ENCODE peak calls at places on chromosomes 5 and 9, in eight cellular contexts. One of them, this sample, is unnamed. For H3K27me3, the result is how much of the 10 kb centered on the place peaks cover.

GRCh38 chr9:133064241-133065069 is 2.7 kb downstream of the CEL start:
- DNase-seq in IMR-90: no peak
- DNase-seq in PC-3: no peak
- DNase-seq in neural progenitor cell: no peak
- DNase-seq in K562: no peak
- DNase-seq in trophoblast cell: no peak
- DNase-seq in GM23248: no peak
- DNase-seq in fibroblast of lung: no peak
- DNase-seq in this sample: no peak

GRCh38 chr9:122347348-122348287 is 23.2 kb upstream of the PTGS1 start:
- DNase-seq in trophoblast cell: peak
- DNase-seq in IMR-90: no peak
- DNase-seq in PC-3: peak
- DNase-seq in neural progenitor cell: no peak
- DNase-seq in fibroblast of lung: peak
- DNase-seq in GM23248: peak
- DNase-seq in K562: no peak
- DNase-seq in this sample: no peak

GRCh38 chr9:12680341-12680740 is 12.8 kb upstream of the TYRP1 start:
- DNase-seq in GM23248: peak
- DNase-seq in trophoblast cell: no peak
- DNase-seq in IMR-90: peak
- DNase-seq in fibroblast of lung: peak
- DNase-seq in PC-3: peak
- DNase-seq in neural progenitor cell: no peak
- DNase-seq in K562: no peak
- DNase-seq in this sample: no peak

GRCh38 chr5:173315495-173316352 is 12.5 kb downstream of the STC2 start:
- DNase-seq in IMR-90: peak
- DNase-seq in GM23248: peak
- DNase-seq in K562: no peak
- DNase-seq in fibroblast of lung: peak
- DNase-seq in neural progenitor cell: peak
- DNase-seq in trophoblast cell: peak
- DNase-seq in PC-3: peak
- DNase-seq in this sample: no peak

GRCh38 chr5:179858241-179858585 is 404 bp downstream of the MRNIP start:
- DNase-seq in trophoblast cell: peak
- DNase-seq in PC-3: peak
- DNase-seq in fibroblast of lung: peak
- DNase-seq in neural progenitor cell: peak
- DNase-seq in K562: peak
- DNase-seq in IMR-90: peak
- DNase-seq in GM23248: peak
- DNase-seq in this sample: peak

GRCh38 chr5:139276426-139276825 is 17.1 kb upstream of the MATR3 start:
- DNase-seq in fibroblast of lung: no peak
- DNase-seq in GM23248: no peak
- DNase-seq in PC-3: peak
- DNase-seq in IMR-90: no peak
- DNase-seq in trophoblast cell: peak
- DNase-seq in K562: no peak
- DNase-seq in neural progenitor cell: no peak
- DNase-seq in this sample: no peak

GRCh38 chr9:114163517-114163924 is 8.2 kb downstream of the COL27A1 start:
- DNase-seq in GM23248: peak
- DNase-seq in neural progenitor cell: peak
- DNase-seq in IMR-90: peak
- DNase-seq in fibroblast of lung: peak
- DNase-seq in K562: no peak
- DNase-seq in PC-3: no peak
- DNase-seq in trophoblast cell: peak
- DNase-seq in this sample: no peak

GRCh38 chr5:94928891-94929290 is 310.4 kb downstream of the SLF1 start:
- DNase-seq in PC-3: no peak
- DNase-seq in GM23248: peak
- DNase-seq in IMR-90: peak
- DNase-seq in K562: no peak
- DNase-seq in fibroblast of lung: peak
- DNase-seq in trophoblast cell: peak
- DNase-seq in neural progenitor cell: no peak
- DNase-seq in this sample: no peak

GRCh38 chr9:102087141-102087540 is 348.7 kb upstream of the GRIN3A start:
- DNase-seq in fibroblast of lung: no peak
- DNase-seq in IMR-90: no peak
- DNase-seq in neural progenitor cell: peak
- DNase-seq in PC-3: no peak
- DNase-seq in trophoblast cell: no peak
- DNase-seq in GM23248: no peak
- DNase-seq in K562: no peak
- DNase-seq in this sample: no peak

GRCh38 chr5:111261610-111262009 is 37.4 kb downstream of the CAMK4 start:
- DNase-seq in PC-3: peak
- DNase-seq in GM23248: no peak
- DNase-seq in K562: no peak
- DNase-seq in IMR-90: no peak
- DNase-seq in trophoblast cell: no peak
- DNase-seq in fibroblast of lung: no peak
- DNase-seq in neural progenitor cell: no peak
- DNase-seq in this sample: no peak

GRCh38 chr5:73448072-73448432 is 525 bp downstream of the FOXD1 start:
- DNase-seq in neural progenitor cell: peak
- DNase-seq in fibroblast of lung: no peak
- DNase-seq in trophoblast cell: peak
- DNase-seq in GM23248: no peak
- DNase-seq in PC-3: no peak
- DNase-seq in K562: peak
- DNase-seq in IMR-90: no peak
- DNase-seq in this sample: no peak

GRCh38 chr9:30258079-30258478 is 2126.4 kb upstream of the ACO1 start:
- DNase-seq in PC-3: no peak
- DNase-seq in K562: no peak
- DNase-seq in fibroblast of lung: no peak
- DNase-seq in trophoblast cell: no peak
- DNase-seq in IMR-90: no peak
- DNase-seq in neural progenitor cell: no peak
- DNase-seq in GM23248: no peak
- DNase-seq in this sample: no peak

GRCh38 chr5:102651466-102651865 is 103.6 kb upstream of the PAM start:
- DNase-seq in trophoblast cell: peak
- DNase-seq in fibroblast of lung: peak
- DNase-seq in K562: no peak
- DNase-seq in neural progenitor cell: no peak
- DNase-seq in IMR-90: no peak
- DNase-seq in GM23248: peak
- DNase-seq in PC-3: peak
- DNase-seq in this sample: no peak

GRCh38 chr9:26677965-26678745 is 214.4 kb downstream of the CAAP1 start:
- DNase-seq in fibroblast of lung: peak
- DNase-seq in trophoblast cell: no peak
- DNase-seq in neural progenitor cell: peak
- DNase-seq in PC-3: peak
- DNase-seq in K562: no peak
- DNase-seq in IMR-90: no peak
- DNase-seq in GM23248: no peak
- DNase-seq in this sample: no peak

GRCh38 chr9:26723486-26723885 is 169.1 kb downstream of the CAAP1 start:
- DNase-seq in fibroblast of lung: no peak
- DNase-seq in neural progenitor cell: peak
- DNase-seq in IMR-90: peak
- DNase-seq in GM23248: peak
- DNase-seq in PC-3: peak
- DNase-seq in K562: no peak
- DNase-seq in trophoblast cell: peak
- DNase-seq in this sample: peak

GRCh38 chr9:112072721-112073553 is 102.2 kb downstream of the SUSD1 start:
- DNase-seq in GM23248: peak
- DNase-seq in K562: peak
- DNase-seq in fibroblast of lung: peak
- DNase-seq in IMR-90: peak
- DNase-seq in PC-3: peak
- DNase-seq in neural progenitor cell: no peak
- DNase-seq in trophoblast cell: peak
- DNase-seq in this sample: no peak

GRCh38 chr5:123035950-123036390 is 555 bp downstream of the PPIC start:
- DNase-seq in neural progenitor cell: peak
- DNase-seq in K562: peak
- DNase-seq in GM23248: peak
- DNase-seq in IMR-90: peak
- DNase-seq in trophoblast cell: peak
- DNase-seq in PC-3: peak
- DNase-seq in fibroblast of lung: peak
- DNase-seq in this sample: no peak

GRCh38 chr5:38339446-38339845 is 81.1 kb downstream of the EGFLAM start:
- DNase-seq in fibroblast of lung: no peak
- DNase-seq in PC-3: no peak
- DNase-seq in neural progenitor cell: no peak
- DNase-seq in trophoblast cell: no peak
- DNase-seq in IMR-90: no peak
- DNase-seq in GM23248: no peak
- DNase-seq in K562: no peak
- DNase-seq in this sample: no peak

DNA sequence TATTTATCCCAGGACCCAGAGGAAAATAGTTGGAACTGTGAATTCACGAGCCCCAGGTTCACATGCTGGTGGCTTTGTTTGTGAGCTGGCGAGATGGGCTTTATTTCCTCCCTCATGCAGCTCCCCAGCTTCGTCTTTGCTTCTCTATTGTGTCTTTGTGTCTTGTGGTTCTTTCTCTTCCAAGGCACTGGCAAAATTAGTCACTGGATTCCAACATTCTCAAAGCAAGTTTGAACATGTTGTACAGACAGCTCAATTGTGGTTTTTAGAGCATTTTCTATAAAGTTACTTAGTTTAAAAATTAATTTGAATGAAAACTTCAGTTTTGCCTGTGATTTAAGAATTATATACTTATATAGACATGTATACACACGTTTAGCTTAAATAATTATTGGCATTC is 7.3 kb downstream of the NDUFS6 start:
- DNase-seq in fibroblast of lung: peak
- DNase-seq in GM23248: peak
- DNase-seq in trophoblast cell: no peak
- DNase-seq in IMR-90: peak
- DNase-seq in PC-3: no peak
- DNase-seq in neural progenitor cell: no peak
- DNase-seq in K562: no peak
- DNase-seq in this sample: no peak
- H2AFZ ChIP-seq in fibroblast of lung: no peak
- H2AFZ ChIP-seq in GM23248: no peak
- H2AFZ ChIP-seq in trophoblast cell: no peak
- H2AFZ ChIP-seq in IMR-90: no peak
- H2AFZ ChIP-seq in PC-3: no peak
- H2AFZ ChIP-seq in neural progenitor cell: no peak
- H2AFZ ChIP-seq in K562: no peak
- H2AFZ ChIP-seq in this sample: no peak

DNA sequence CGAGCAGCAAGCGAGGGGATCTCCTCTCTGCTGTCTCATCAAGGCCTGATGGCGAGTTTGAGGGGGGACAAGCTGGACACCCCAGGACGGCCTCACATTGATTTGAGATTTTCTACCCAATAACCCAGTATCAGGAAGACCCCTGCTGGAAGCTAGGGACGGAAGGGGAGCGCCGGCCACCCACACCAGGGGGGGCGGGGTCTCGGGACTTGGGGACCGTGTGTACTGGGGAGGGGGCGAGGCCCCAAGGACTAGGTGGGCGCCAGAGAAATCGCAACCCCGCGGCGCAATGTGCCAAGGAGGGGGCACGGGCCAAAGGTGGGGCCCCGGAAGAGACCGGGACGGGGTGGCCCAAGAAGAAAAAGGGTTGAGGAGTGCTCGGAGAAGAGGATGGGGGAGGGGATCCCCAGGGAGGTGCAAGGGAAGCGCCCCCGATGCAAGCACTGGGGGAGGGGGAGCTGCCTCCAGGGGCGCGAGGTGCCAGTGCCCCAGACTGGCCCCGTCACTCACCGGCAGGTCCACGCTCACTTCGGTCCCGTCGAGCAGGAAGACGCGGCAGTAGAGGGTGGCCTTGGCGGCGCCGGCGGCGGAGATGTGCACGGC is 1.1 kb downstream of the EPB41L4B start:
- DNase-seq in GM23248: peak
- DNase-seq in PC-3: no peak
- DNase-seq in IMR-90: no peak
- DNase-seq in fibroblast of lung: no peak
- DNase-seq in neural progenitor cell: peak
- DNase-seq in K562: no peak
- DNase-seq in trophoblast cell: peak
- DNase-seq in this sample: no peak
- H3K27ac ChIP-seq in GM23248: no peak
- H3K27ac ChIP-seq in PC-3: peak
- H3K27ac ChIP-seq in IMR-90: no peak
- H3K27ac ChIP-seq in fibroblast of lung: no peak
- H3K27ac ChIP-seq in neural progenitor cell: no peak
- H3K27ac ChIP-seq in K562: no peak
- H3K27ac ChIP-seq in trophoblast cell: no peak
- H3K27ac ChIP-seq in this sample: no peak

DNA sequence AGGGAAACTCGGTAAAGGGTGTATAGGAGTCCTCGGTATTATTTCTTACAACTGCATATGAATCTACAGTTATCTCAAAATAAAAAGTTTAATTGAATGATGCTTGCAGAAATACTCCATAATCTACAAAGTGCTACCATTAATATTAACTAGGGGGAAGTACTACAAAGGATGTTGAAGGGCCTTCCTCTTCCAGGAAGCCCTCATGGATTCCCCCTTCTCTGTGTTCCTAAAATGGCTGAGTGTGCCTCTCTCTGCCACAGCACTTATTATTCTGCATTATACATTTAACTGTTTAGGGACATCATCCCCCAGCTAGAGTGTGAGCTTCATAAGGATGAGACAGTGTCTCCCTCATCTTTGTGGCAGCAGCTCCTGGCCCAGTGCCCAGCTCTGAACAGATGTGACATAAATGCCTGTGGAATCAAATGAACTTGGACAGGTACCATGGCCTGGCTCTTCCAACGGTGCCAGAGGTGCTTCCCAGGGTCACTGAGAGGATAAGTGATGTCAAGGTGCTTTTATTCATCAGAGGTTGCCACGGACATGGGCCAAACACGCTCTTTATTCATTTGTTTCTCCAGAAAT is 99.5 kb downstream of the PAX5 start:
- DNase-seq in IMR-90: no peak
- DNase-seq in fibroblast of lung: no peak
- DNase-seq in K562: no peak
- DNase-seq in neural progenitor cell: no peak
- DNase-seq in PC-3: no peak
- DNase-seq in trophoblast cell: no peak
- DNase-seq in GM23248: peak
- DNase-seq in this sample: no peak
- H3K27me3 ChIP-seq in IMR-90: under half
- H3K27me3 ChIP-seq in fibroblast of lung: under half
- H3K27me3 ChIP-seq in K562: under half
- H3K27me3 ChIP-seq in neural progenitor cell: under half
- H3K27me3 ChIP-seq in PC-3: under half
- H3K27me3 ChIP-seq in trophoblast cell: under half
- H3K27me3 ChIP-seq in GM23248: under half
- H3K27me3 ChIP-seq in this sample: under half

DNA sequence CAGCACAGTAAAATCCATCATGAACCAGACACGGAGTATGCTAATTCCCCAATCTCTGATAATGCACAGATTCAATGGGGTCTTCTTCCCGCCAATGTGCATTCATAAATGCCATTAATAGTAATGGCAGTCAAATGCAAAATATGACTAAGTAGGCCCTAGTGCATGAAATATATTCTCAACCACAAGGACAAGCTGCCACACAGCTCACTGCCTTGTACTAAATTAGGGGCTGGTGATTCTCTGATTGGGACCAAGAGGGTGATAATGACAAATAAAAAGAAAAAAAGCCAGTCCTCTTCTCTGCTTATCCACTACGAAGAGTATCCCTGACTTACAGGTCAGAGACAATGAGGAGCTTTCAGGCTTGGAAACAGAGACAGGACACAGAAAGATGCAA is 148.3 kb downstream of the EBF1 start:
- DNase-seq in GM23248: no peak
- DNase-seq in PC-3: no peak
- DNase-seq in trophoblast cell: no peak
- DNase-seq in IMR-90: no peak
- DNase-seq in neural progenitor cell: no peak
- DNase-seq in fibroblast of lung: no peak
- DNase-seq in K562: no peak
- DNase-seq in this sample: no peak
- H2AFZ ChIP-seq in GM23248: no peak
- H2AFZ ChIP-seq in PC-3: no peak
- H2AFZ ChIP-seq in trophoblast cell: no peak
- H2AFZ ChIP-seq in IMR-90: no peak
- H2AFZ ChIP-seq in neural progenitor cell: no peak
- H2AFZ ChIP-seq in fibroblast of lung: no peak
- H2AFZ ChIP-seq in K562: no peak
- H2AFZ ChIP-seq in this sample: no peak

This sample was measured in DND-41.